ENCODE peak calls at places on chromosomes 6 and 20, in four cellular contexts. O, L, P and V are unnamed samples.
A peak's percentile ranks its signal among the peaks of the same experiment; 100 is the strongest.

GRCh38 chr6:151196571-151196970 is 43.2 kb upstream of the AKAP12 start:
- DNase-seq in O (no peak), L (no peak), P (peak; percentile 12), V (peak; percentile 91)

GRCh38 chr20:6660441-6660840 is 107.0 kb upstream of the BMP2 start:
- DNase-seq in O (no peak), L (no peak), P (peak; percentile 13), V (no peak)

GRCh38 chr20:45456632-45457031 is 12.9 kb upstream of the WFDC2 start:
- DNase-seq in O (no peak), L (no peak), P (peak; percentile 44), V (no peak)

GRCh38 chr20:60244373-60245146 is 286.3 kb downstream of the CDH26 start:
- DNase-seq in O (no peak), L (no peak), P (no peak), V (no peak)

GRCh38 chr6:21941926-21942325 is 348.4 kb downstream of the SOX4 start:
- DNase-seq in O (no peak), L (no peak), P (no peak), V (no peak)

GRCh38 chr6:165439928-165440554 is 130.6 kb upstream of the C6orf118 start:
- DNase-seq in O (peak; percentile 43), L (peak; percentile 77), P (no peak), V (peak; percentile 74)

GRCh38 chr6:162373868-162374267 is 353.7 kb downstream of the PRKN start:
- DNase-seq in O (no peak), L (no peak), P (no peak), V (no peak)

GRCh38 chr6:5034328-5034727 is 30.5 kb upstream of the RPP40 start:
- DNase-seq in O (no peak), L (no peak), P (no peak), V (no peak)

GRCh38 chr6:83474309-83474708 is 38.0 kb upstream of the PRSS35 start:
- DNase-seq in O (no peak), L (peak; percentile 14), P (no peak), V (peak; percentile 38)

GRCh38 chr6:116446399-116446798 is 14.8 kb upstream of the CALHM6 start:
- DNase-seq in O (peak; percentile 80), L (no peak), P (no peak), V (peak; percentile 82)

DNA sequence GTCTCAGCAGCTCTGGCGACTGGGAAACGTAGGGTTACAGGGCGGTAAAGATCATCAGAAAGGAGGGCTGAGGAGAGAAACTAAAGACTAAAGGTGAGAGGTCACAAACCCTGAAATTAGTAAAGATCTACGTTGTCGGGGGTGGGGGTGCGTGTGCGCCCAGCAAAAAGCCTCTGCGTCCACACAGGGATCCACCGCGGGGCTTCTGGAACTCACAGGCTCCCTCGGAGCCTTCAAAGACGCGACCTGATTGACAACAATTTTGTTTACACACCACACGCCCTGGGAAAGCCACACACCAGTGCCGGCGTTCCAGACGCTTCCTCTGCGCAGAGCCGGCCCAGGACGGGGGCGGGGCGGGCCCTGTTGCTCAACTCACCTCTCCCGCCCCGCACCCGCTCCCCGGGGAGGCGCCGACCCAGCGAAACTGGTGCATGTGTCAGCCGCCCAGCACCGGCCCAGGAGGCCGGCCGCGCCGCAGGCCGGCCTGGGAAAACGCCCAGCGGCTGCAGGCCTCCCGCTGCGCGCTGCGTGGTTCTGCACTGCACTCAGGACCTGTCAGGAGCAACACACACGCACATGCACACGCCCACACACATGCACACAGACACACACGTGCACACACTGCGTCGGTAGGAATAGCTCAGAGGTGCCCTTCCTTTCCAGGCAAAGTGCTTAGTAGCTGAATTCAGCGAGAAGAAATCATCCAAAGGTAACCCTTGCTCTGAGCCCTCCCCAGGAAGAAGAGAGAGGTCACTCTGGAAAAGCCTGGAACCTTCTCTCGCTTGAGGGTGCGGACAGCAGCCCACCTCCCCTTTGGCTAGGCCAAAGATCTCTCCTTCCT is 57.2 kb upstream of the ARID1B start:
- DNase-seq in O (peak; percentile 83), L (peak; percentile 85), P (peak; percentile 97), V (peak; percentile 97)
- H3K4me3 ChIP-seq in O (peak overlapping the region; percentile 50), L (peak overlapping the region; percentile 1), P (peak overlapping the region; percentile 19), V (peak overlapping the region; percentile 50)

GRCh38 chr20:36709126-36709525 is 36.8 kb downstream of the NDRG3 start:
- DNase-seq in O (no peak), L (no peak), P (no peak), V (no peak)
- TF ChIP-seq CTCF in O (no peak), L (no peak), P (no peak), V (no peak)

DNA sequence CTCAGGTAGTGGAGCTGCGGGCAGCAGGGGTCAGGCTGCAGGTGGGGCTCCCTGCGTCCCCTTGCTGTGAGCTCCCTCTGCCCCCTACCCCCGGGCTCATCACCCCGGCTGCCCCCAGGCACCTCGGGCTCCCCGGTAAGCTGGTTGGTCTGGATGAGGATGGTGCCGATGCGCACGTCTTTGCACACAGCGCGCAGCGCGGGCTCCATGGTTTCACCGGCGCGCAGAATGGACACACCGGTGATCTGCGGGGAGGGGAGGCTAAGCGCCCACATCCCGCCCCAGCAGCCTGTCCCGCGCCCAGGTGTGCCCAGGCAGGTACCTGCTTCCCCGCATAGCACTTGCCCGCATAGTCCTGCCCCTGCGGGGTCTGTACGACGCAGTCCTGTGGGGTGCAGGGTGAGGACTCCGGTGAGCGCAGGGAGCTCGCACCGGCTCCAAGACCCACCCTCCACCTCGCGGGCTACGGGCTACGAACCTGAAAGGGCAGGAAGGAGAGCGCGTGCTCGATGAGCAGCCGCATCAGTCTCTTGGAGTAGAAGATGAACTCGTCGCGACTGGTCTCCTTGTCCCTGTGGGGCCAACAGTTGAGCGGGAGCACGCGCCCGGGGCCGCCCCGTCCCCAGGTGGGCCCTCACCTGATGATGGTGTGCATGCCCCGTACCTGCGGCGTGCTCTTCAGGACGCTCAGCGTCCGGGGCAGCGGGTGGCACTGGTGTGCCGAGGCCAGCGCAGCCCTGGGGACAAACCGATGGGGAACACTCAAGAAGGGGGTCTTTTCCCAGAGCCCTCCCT is 15.5 kb downstream of the UCKL1 start:
- DNase-seq in O (no peak), L (no peak), P (no peak), V (no peak)
- H3K4me3 ChIP-seq in O (no peak overlapping the region), L (no peak overlapping the region), P (no peak overlapping the region), V (no peak overlapping the region)

DNA sequence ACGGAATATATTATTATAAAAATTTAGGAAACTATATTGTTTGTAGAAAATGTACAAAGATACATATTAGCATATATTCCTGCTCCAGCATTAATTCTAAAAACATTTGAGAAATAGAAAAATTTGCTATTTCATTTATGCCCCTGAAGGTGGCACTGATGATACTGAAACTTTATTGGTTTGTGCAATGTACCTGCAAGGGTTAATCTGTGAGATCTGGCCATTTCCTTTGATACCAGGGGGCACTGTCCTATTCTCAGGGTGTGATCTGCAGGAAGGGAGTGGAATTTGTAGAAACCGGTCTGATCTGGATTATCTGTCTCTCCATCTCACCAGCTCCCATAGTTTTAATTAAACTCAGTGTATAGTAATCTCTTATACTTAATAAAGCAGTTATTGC is 625.1 kb upstream of the IMPG1 start:
- DNase-seq in O (no peak), L (peak; percentile 37), P (no peak), V (peak; percentile 12)
- TF ChIP-seq CTCF in O (no peak), L (peak; percentile 37), P (peak; percentile 17), V (peak; percentile 30)